ENCODE peak calls at places on chromosomes 12 and 14, in eight cellular contexts. Y, B, M, U, W, D, L and V are unnamed samples.

GRCh38 chr14:23346693-23347405 is 5.8 kb downstream of the SLC22A17 start:
- DNase-seq in Y (no peak), B (no peak), M (no peak), U (no peak), W (no peak), D (no peak), L (no peak), V (no peak)

GRCh38 chr12:76123301-76124212 is 39.1 kb upstream of the NAP1L1 start:
- DNase-seq in Y (no peak), B (peak; percentile 67), M (no peak), U (no peak), W (no peak), D (no peak), L (no peak), V (no peak)

GRCh38 chr12:118840399-118840798 is 140.9 kb upstream of the SRRM4 start:
- DNase-seq in Y (no peak), B (no peak), M (no peak), U (no peak), W (no peak), D (no peak), L (no peak), V (no peak)

GRCh38 chr12:53999596-54000104 is 311 bp upstream of the HOXC9 start:
- DNase-seq in Y (peak; percentile 55), B (peak; percentile 76), M (no peak), U (peak; percentile 76), W (no peak), D (no peak), L (peak; percentile 90), V (no peak)

GRCh38 chr12:109462868-109463692 is 14.0 kb downstream of the KCTD10 start:
- DNase-seq in Y (peak; percentile 69), B (peak; percentile 93), M (no peak), U (peak; percentile 17), W (peak; percentile 65), D (no peak), L (no peak), V (no peak)

GRCh38 chr12:15528666-15529065 is 206.4 kb downstream of the PTPRO start:
- DNase-seq in Y (no peak), B (no peak), M (no peak), U (no peak), W (no peak), D (no peak), L (no peak), V (no peak)

GRCh38 chr14:74531467-74531866 is 37.9 kb downstream of the ISCA2 start:
- DNase-seq in Y (peak; percentile 54), B (no peak), M (no peak), U (no peak), W (peak; percentile 36), D (no peak), L (no peak), V (no peak)

GRCh38 chr12:103824845-103825244 is 16.2 kb downstream of the NT5DC3 start:
- DNase-seq in Y (no peak), B (peak; percentile 9), M (no peak), U (no peak), W (no peak), D (no peak), L (no peak), V (no peak)

GRCh38 chr14:95252219-95252618 is 67.5 kb downstream of the CLMN start:
- DNase-seq in Y (no peak), B (no peak), M (no peak), U (no peak), W (no peak), D (no peak), L (no peak), V (no peak)

GRCh38 chr12:76144253-76144564 is 59.7 kb upstream of the NAP1L1 start:
- DNase-seq in Y (peak; percentile 30), B (peak; percentile 22), M (no peak), U (peak; percentile 48), W (peak; percentile 15), D (no peak), L (no peak), V (peak; percentile 51)

GRCh38 chr14:63045612-63046320 is 508 bp upstream of the KCNH5 start:
- DNase-seq in Y (no peak), B (peak; percentile 12), M (no peak), U (no peak), W (no peak), D (no peak), L (peak; percentile 81), V (no peak)

GRCh38 chr14:27077181-27077738 is 479.4 kb upstream of the NOVA1 start:
- DNase-seq in Y (no peak), B (peak; percentile 66), M (no peak), U (no peak), W (no peak), D (no peak), L (no peak), V (no peak)

GRCh38 chr14:100562751-100563150 is 24.5 kb downstream of the BEGAIN start:
- DNase-seq in Y (no peak), B (no peak), M (no peak), U (no peak), W (no peak), D (no peak), L (no peak), V (no peak)